ENCODE peak calls at places on chromosomes 11 and 22, in seven cellular contexts. T is adrenal gland, K is AG04450, L is K562, Y is stomach, I is cardiac muscle cell, N is body of pancreas. G is an unnamed sample. For H3K27me3, the result is how much of the 10 kb centered on the place peaks cover.

GRCh38 chr11:112357488-112357887 is 96.8 kb upstream of the PLET1 start:
- DNase-seq in T (no peak), K (no peak), I (no peak), L (no peak), N (no peak), Y (no peak), G (no peak)

GRCh38 chr11:30131535-30131934 is 99.3 kb upstream of the FSHB start:
- DNase-seq in L (no peak), K (no peak), T (peak), I (peak), N (peak), Y (no peak), G (no peak)

GRCh38 chr22:36330655-36331305 is 57.0 kb downstream of the MYH9 start:
- DNase-seq in T (no peak), L (no peak), I (no peak), Y (no peak), N (no peak), K (no peak), G (no peak)

GRCh38 chr11:58179648-58180047 is 9.2 kb upstream of the OR9Q2 start:
- DNase-seq in I (peak), K (no peak), N (no peak), L (peak), Y (no peak), T (no peak), G (no peak)

GRCh38 chr11:111327908-111328624 is 29.7 kb downstream of the POU2AF3 start:
- DNase-seq in T (no peak), I (peak), L (no peak), K (no peak), Y (peak), N (peak), G (peak)

GRCh38 chr11:83895516-83895915 is 609.3 kb upstream of the CCDC90B start:
- DNase-seq in N (no peak), Y (no peak), T (no peak), K (no peak), L (no peak), I (peak), G (no peak)

GRCh38 chr11:118914178-118914918 is 11.4 kb downstream of the BCL9L start:
- DNase-seq in I (no peak), T (peak), Y (no peak), L (no peak), N (peak), K (no peak), G (peak)

GRCh38 chr11:121895919-121896318 is 220.1 kb downstream of the BLID start:
- DNase-seq in T (no peak), L (no peak), K (no peak), Y (no peak), N (no peak), I (no peak), G (no peak)

GRCh38 chr11:35298369-35298768 is 121.0 kb downstream of the SLC1A2 start:
- DNase-seq in Y (no peak), L (no peak), T (no peak), I (no peak), K (no peak), N (no peak), G (no peak)

GRCh38 chr11:11032072-11032471 is 174.2 kb upstream of the ZBED5 start:
- DNase-seq in K (no peak), Y (no peak), L (no peak), I (no peak), N (no peak), T (no peak), G (no peak)

GRCh38 chr11:122159173-122159701 is 43.2 kb upstream of the BLID start:
- DNase-seq in Y (no peak), N (no peak), L (no peak), K (no peak), T (no peak), I (peak), G (peak)

GRCh38 chr22:49667236-49667635 is 160.4 kb downstream of the BRD1 start:
- DNase-seq in N (no peak), I (no peak), T (no peak), Y (no peak), K (no peak), L (no peak), G (no peak)

GRCh38 chr11:69431136-69431535 is 50.3 kb upstream of the LINC01488 start:
- DNase-seq in L (no peak), N (no peak), K (no peak), I (no peak), T (no peak), Y (no peak), G (no peak)

GRCh38 chr11:75536786-75537629 is 11.3 kb upstream of the GDPD5 start:
- DNase-seq in T (no peak), N (no peak), K (no peak), L (peak), Y (no peak), I (no peak), G (no peak)

GRCh38 chr11:79274636-79275315 is 166.1 kb downstream of the TENM4 start:
- DNase-seq in N (no peak), T (no peak), Y (no peak), L (no peak), I (no peak), K (peak), G (no peak)

GRCh38 chr22:28899199-28899853 is 16.0 kb downstream of the ZNRF3 start:
- DNase-seq in N (no peak), T (no peak), K (no peak), L (no peak), I (no peak), Y (no peak), G (no peak)

GRCh38 chr11:130698174-130698573 is 218.1 kb downstream of the SNX19 start:
- DNase-seq in I (no peak), K (no peak), L (no peak), T (no peak), Y (peak), N (no peak), G (no peak)

GRCh38 chr11:131690776-131691557 is 320.6 kb downstream of the NTM start:
- DNase-seq in Y (no peak), N (no peak), L (no peak), I (no peak), K (no peak), T (no peak), G (no peak)

GRCh38 chr11:130780437-130780836 is 135.8 kb downstream of the SNX19 start:
- DNase-seq in N (no peak), L (no peak), Y (no peak), K (no peak), T (no peak), I (no peak), G (no peak)

GRCh38 chr11:115965754-115966504 is 461.7 kb upstream of the CADM1 start:
- DNase-seq in Y (no peak), I (peak), T (no peak), L (no peak), K (no peak), N (no peak), G (no peak)

GRCh38 chr11:129895126-129896041 is at the start of gene NFRKB:
- DNase-seq in T (peak), I (peak), N (peak), L (peak), Y (peak), K (no peak), G (peak)

GRCh38 chr11:17597770-17598169 is 50.7 kb downstream of the OTOG start:
- DNase-seq in Y (peak), N (no peak), T (no peak), L (no peak), K (no peak), I (no peak), G (no peak)

GRCh38 chr11:12693075-12693473 is 18.9 kb downstream of the TEAD1 start:
- DNase-seq in L (no peak), Y (no peak), T (no peak), N (no peak), K (no peak), I (no peak), G (no peak)

GRCh38 chr22:31846161-31847115 is 92.6 kb downstream of the DEPDC5 start:
- DNase-seq in N (no peak), I (no peak), K (peak), T (no peak), L (peak), Y (no peak), G (no peak)

GRCh38 chr11:26976389-26976788 is 17.5 kb upstream of the FIBIN start:
- DNase-seq in K (peak), N (no peak), T (no peak), L (no peak), I (no peak), Y (no peak), G (no peak)

GRCh38 chr11:100878474-100878873 is 191.4 kb downstream of the ARHGAP42 start:
- DNase-seq in N (no peak), L (no peak), I (no peak), K (no peak), Y (no peak), T (no peak), G (no peak)

GRCh38 chr22:49904040-49904369 is 14.2 kb downstream of the ALG12 start:
- DNase-seq in T (no peak), Y (no peak), K (no peak), N (no peak), L (no peak), I (no peak), G (no peak)

GRCh38 chr22:25976346-25976745 is 192.9 kb upstream of the SEZ6L start:
- DNase-seq in L (no peak), T (no peak), K (no peak), Y (no peak), N (no peak), I (no peak), G (no peak)

GRCh38 chr11:2664331-2664730 is 35.5 kb downstream of the KCNQ1OT1 start:
- DNase-seq in L (no peak), N (peak), T (no peak), I (no peak), K (no peak), Y (peak), G (no peak)

GRCh38 chr11:68019486-68019885 is 9.4 kb downstream of the ALDH3B1 start:
- DNase-seq in K (no peak), T (no peak), Y (no peak), I (no peak), N (no peak), L (no peak), G (no peak)

GRCh38 chr22:47196881-47197701 is 434.6 kb downstream of the TBC1D22A start:
- DNase-seq in T (no peak), L (no peak), I (no peak), N (peak), K (no peak), Y (peak), G (no peak)

GRCh38 chr11:70131606-70132190 is 53.6 kb downstream of the ANO1 start:
- DNase-seq in L (no peak), T (no peak), N (no peak), I (no peak), K (no peak), Y (no peak), G (no peak)

GRCh38 chr11:68329993-68330699 is 17.8 kb downstream of the LRP5 start:
- DNase-seq in N (no peak), K (no peak), L (no peak), I (no peak), T (peak), Y (no peak), G (no peak)

GRCh38 chr11:29780756-29781155 is 236.1 kb downstream of the KCNA4 start:
- DNase-seq in Y (no peak), I (no peak), N (no peak), K (no peak), T (no peak), L (no peak), G (peak)

DNA sequence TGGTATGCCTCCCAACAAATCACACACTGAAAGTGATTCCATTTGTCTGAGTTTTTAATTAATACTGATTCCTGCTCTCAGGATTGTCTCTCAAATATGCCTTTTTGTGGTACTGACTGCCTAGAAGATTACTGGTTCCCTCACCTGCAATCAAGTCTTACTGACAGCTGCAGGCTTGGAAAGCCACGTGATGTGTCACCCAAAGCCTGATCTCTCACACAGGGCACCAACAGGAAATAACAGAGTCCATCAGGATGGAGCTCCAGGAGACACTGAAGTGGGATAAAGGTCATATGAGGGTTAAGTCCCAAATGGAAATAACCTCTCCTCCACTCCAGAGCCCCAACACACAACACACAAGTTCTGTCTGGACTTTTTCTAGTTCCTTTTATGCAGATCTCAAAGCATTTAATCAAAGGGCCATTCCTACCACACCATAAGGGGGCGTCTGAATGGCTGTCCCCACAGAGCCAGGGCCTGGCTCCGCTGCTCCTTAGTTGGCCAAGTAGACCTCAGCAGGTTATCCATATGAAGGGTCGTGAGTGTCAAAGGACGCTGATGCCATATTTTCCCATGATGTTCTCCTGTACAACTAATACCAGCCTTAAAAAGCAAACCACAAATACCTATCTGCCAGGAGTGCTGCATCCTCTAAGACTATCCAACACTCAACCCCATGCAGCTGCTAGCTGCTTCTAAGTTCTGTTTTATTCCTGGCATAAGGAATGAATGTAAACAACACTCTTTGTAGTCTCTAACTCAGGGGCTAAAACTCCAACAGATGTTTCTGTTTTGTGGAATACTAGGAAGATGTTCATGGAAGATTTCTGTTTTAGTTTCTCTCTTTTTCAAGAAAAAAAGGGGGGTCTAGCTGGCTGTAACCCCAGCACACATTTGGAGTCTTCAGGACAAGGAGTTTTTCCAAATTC is 13.0 kb downstream of the SCUBE2 start:
- DNase-seq in Y (no peak), L (peak), I (no peak), K (peak), T (no peak), N (no peak), G (no peak)
- TF ChIP-seq CTCF in Y (no peak), L (peak), I (no peak), K (peak), T (no peak), N (no peak), G (no peak)

DNA sequence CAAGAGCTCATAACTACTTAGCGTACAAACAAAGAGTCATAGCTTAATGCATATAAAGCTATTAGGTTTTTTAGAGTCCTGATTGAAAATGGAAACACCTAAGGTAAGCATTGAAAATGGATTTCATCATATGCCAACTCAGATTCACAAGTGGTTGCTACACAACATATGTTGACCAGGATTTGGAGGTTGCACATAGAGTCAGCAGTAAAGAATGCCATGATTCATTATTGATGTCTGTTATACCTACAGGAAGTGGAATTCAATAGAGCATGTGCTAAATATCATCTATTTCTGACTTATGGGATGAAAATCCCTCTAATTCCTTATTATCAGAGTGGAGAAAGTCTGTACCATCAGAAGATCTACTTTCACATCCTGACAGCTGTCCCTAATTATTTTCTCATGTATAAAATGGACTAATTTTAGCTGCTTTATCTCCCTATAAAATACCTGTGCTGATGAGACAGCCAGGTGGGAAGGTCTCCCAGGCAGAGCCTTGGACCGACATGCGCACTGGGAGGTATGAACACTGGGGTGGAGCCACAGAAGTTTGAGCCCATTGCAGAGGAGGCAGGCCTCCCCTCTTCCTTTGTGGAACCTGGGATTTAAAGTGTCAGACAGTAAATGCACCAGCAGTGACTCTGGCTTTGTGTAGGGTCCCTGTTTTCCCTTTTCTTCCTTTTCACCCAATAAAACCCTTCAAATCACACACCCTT is 204.2 kb downstream of the AASDHPPT start:
- DNase-seq in K (peak), T (no peak), N (no peak), L (no peak), Y (no peak), I (no peak), G (no peak)
- H3K27ac ChIP-seq in K (no peak), T (no peak), N (no peak), L (no peak), Y (no peak), I (no peak), G (no peak)

DNA sequence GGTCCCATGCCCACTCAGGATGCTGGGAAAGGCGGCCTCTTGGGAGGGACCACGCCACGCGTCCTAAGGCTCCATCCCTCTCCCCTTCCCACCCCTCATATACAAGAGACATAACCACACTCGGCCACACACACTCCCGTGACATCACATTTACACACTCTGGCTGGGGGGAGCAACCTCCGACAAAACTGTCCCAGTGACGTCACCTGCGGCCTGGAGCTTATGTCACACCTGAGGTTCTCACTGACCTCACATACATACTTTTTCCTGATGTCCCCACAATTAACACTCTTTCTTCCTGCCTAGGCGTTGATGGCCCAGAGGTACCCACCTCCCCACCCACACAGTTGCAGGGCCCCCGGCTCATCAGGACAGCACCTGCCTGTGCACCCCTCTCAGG is 1.9 kb downstream of the ELFN2 start:
- DNase-seq in T (no peak), I (no peak), Y (no peak), L (no peak), K (no peak), N (no peak), G (no peak)
- H3K27me3 ChIP-seq in T (under half), I (half or more), Y (half or more), L (under half), K (under half), N (under half), G (under half)

GRCh38 chr11:134045799-134046635 is 22.9 kb upstream of the JAM3 start:
- DNase-seq in Y (no peak), K (no peak), L (no peak), N (no peak), T (no peak), I (peak), G (no peak)
- TF ChIP-seq CTCF in Y (no peak), K (peak), L (no peak), N (peak), T (peak), I (peak), G (no peak)

GRCh38 chr11:19628018-19628417 is 84.6 kb upstream of the NAV2 start:
- DNase-seq in Y (no peak), K (no peak), N (peak), T (no peak), L (no peak), I (no peak), G (no peak)

GRCh38 chr11:19631657-19632325 is 80.8 kb upstream of the NAV2 start:
- DNase-seq in N (no peak), L (no peak), T (no peak), K (no peak), I (no peak), Y (no peak), G (no peak)

GRCh38 chr11:19632435-19632834 is 80.2 kb upstream of the NAV2 start:
- DNase-seq in Y (no peak), L (no peak), I (no peak), N (no peak), T (no peak), K (no peak), G (no peak)

GRCh38 chr11:19625438-19625837 is 87.2 kb upstream of the NAV2 start:
- DNase-seq in L (no peak), K (no peak), Y (no peak), T (no peak), I (no peak), N (no peak), G (no peak)

GRCh38 chr11:19627566-19627965 is 85.1 kb upstream of the NAV2 start:
- DNase-seq in L (no peak), T (no peak), K (no peak), I (no peak), Y (no peak), N (no peak), G (no peak)
- H3K27ac ChIP-seq in L (no peak), T (peak), K (no peak), I (no peak), Y (no peak), N (no peak), G (no peak)

GRCh38 chr11:86991341-86991740 is 36.1 kb upstream of the FZD4 start:
- DNase-seq in N (no peak), K (no peak), Y (no peak), T (no peak), L (no peak), I (no peak), G (no peak)
- H3K27me3 ChIP-seq in N (under half), K (under half), Y (under half), T (under half), L (under half), I (under half), G (under half)